ENCODE peak calls at places on chromosomes 6 and 20, in four cellular contexts. One of them, this sample, is unnamed.

GRCh38 chr6:105382477-105382876 is 20.4 kb downstream of the PREP start:
- DNase-seq in neural progenitor cell: no peak
- DNase-seq in IMR-90: no peak
- DNase-seq in fibroblast of the aortic adventitia: no peak
- DNase-seq in this sample: no peak

GRCh38 chr6:142702501-142703460 is 242.2 kb downstream of the HIVEP2 start:
- DNase-seq in neural progenitor cell: peak; percentile 17
- DNase-seq in IMR-90: no peak
- DNase-seq in fibroblast of the aortic adventitia: no peak
- DNase-seq in this sample: no peak

GRCh38 chr6:39309942-39310531 is 4.2 kb downstream of the KCNK17 start:
- DNase-seq in fibroblast of the aortic adventitia: peak; percentile 73
- DNase-seq in neural progenitor cell: peak; percentile 85
- DNase-seq in IMR-90: peak; percentile 62
- DNase-seq in this sample: peak; percentile 65

GRCh38 chr20:15039088-15039762 is 701.8 kb upstream of the FLRT3 start:
- DNase-seq in fibroblast of the aortic adventitia: no peak
- DNase-seq in neural progenitor cell: no peak
- DNase-seq in IMR-90: no peak
- DNase-seq in this sample: no peak

GRCh38 chr20:64065973-64066341 is 3.0 kb downstream of the TCEA2 start:
- DNase-seq in fibroblast of the aortic adventitia: peak; percentile 59
- DNase-seq in IMR-90: peak; percentile 78
- DNase-seq in neural progenitor cell: no peak
- DNase-seq in this sample: peak; percentile 92

GRCh38 chr6:138945354-138945753 is 42.7 kb downstream of the REPS1 start:
- DNase-seq in IMR-90: no peak
- DNase-seq in neural progenitor cell: no peak
- DNase-seq in fibroblast of the aortic adventitia: no peak
- DNase-seq in this sample: no peak

GRCh38 chr6:2973656-2974055 is 2.3 kb upstream of the SERPINB6 start:
- DNase-seq in fibroblast of the aortic adventitia: no peak
- DNase-seq in IMR-90: no peak
- DNase-seq in neural progenitor cell: no peak
- DNase-seq in this sample: peak; percentile 66

GRCh38 chr6:74115674-74116073 is 419.7 kb downstream of the CD109 start:
- DNase-seq in IMR-90: peak; percentile 38
- DNase-seq in fibroblast of the aortic adventitia: peak; percentile 28
- DNase-seq in neural progenitor cell: no peak
- DNase-seq in this sample: peak; percentile 16

GRCh38 chr20:50111120-50111828 is 1.7 kb downstream of the UBE2V1 start:
- DNase-seq in fibroblast of the aortic adventitia: peak; percentile 50
- DNase-seq in IMR-90: peak; percentile 73
- DNase-seq in neural progenitor cell: no peak
- DNase-seq in this sample: peak; percentile 67

GRCh38 chr20:62716198-62716940 is 7.7 kb downstream of the NTSR1 start:
- DNase-seq in neural progenitor cell: no peak
- DNase-seq in IMR-90: peak; percentile 32
- DNase-seq in fibroblast of the aortic adventitia: peak; percentile 58
- DNase-seq in this sample: no peak

GRCh38 chr6:1679691-1680068 is 70.0 kb downstream of the FOXC1 start:
- DNase-seq in fibroblast of the aortic adventitia: peak; percentile 55
- DNase-seq in IMR-90: no peak
- DNase-seq in neural progenitor cell: no peak
- DNase-seq in this sample: no peak

GRCh38 chr6:151681426-151682059 is 125.9 kb upstream of the ESR1 start:
- DNase-seq in neural progenitor cell: no peak
- DNase-seq in IMR-90: no peak
- DNase-seq in fibroblast of the aortic adventitia: peak; percentile 63
- DNase-seq in this sample: peak; percentile 59

GRCh38 chr20:56171087-56172012 is 77.2 kb upstream of the MC3R start:
- DNase-seq in neural progenitor cell: peak; percentile 22
- DNase-seq in IMR-90: no peak
- DNase-seq in fibroblast of the aortic adventitia: no peak
- DNase-seq in this sample: peak; percentile 5

GRCh38 chr6:133645000-133645619 is 243.8 kb upstream of the TCF21 start:
- DNase-seq in fibroblast of the aortic adventitia: peak; percentile 64
- DNase-seq in IMR-90: peak; percentile 74
- DNase-seq in neural progenitor cell: no peak
- DNase-seq in this sample: peak; percentile 94

GRCh38 chr6:44016131-44016870 is 111.0 kb downstream of the MRPL14 start:
- DNase-seq in neural progenitor cell: no peak
- DNase-seq in IMR-90: peak; percentile 75
- DNase-seq in fibroblast of the aortic adventitia: peak; percentile 91
- DNase-seq in this sample: peak; percentile 91

GRCh38 chr6:26205161-26205624 is 118.0 kb downstream of the HFE start:
- DNase-seq in IMR-90: peak; percentile 91
- DNase-seq in fibroblast of the aortic adventitia: peak; percentile 93
- DNase-seq in neural progenitor cell: peak; percentile 89
- DNase-seq in this sample: peak; percentile 94

GRCh38 chr20:11777861-11778570 is 139.7 kb upstream of the BTBD3 start:
- DNase-seq in IMR-90: peak; percentile 40
- DNase-seq in fibroblast of the aortic adventitia: peak; percentile 13
- DNase-seq in neural progenitor cell: no peak
- DNase-seq in this sample: peak; percentile 61

GRCh38 chr6:109170333-109170732 is 75.0 kb downstream of the CEP57L1 start:
- DNase-seq in fibroblast of the aortic adventitia: no peak
- DNase-seq in IMR-90: no peak
- DNase-seq in neural progenitor cell: no peak
- DNase-seq in this sample: no peak

GRCh38 chr6:44053760-44054556 is 73.3 kb downstream of the MRPL14 start:
- DNase-seq in neural progenitor cell: no peak
- DNase-seq in IMR-90: peak; percentile 87
- DNase-seq in fibroblast of the aortic adventitia: peak; percentile 91
- DNase-seq in this sample: peak; percentile 96

GRCh38 chr6:13268914-13269532 is 59.3 kb downstream of the TBC1D7 start:
- DNase-seq in IMR-90: peak; percentile 44
- DNase-seq in fibroblast of the aortic adventitia: peak; percentile 69
- DNase-seq in neural progenitor cell: no peak
- DNase-seq in this sample: peak; percentile 81

DNA sequence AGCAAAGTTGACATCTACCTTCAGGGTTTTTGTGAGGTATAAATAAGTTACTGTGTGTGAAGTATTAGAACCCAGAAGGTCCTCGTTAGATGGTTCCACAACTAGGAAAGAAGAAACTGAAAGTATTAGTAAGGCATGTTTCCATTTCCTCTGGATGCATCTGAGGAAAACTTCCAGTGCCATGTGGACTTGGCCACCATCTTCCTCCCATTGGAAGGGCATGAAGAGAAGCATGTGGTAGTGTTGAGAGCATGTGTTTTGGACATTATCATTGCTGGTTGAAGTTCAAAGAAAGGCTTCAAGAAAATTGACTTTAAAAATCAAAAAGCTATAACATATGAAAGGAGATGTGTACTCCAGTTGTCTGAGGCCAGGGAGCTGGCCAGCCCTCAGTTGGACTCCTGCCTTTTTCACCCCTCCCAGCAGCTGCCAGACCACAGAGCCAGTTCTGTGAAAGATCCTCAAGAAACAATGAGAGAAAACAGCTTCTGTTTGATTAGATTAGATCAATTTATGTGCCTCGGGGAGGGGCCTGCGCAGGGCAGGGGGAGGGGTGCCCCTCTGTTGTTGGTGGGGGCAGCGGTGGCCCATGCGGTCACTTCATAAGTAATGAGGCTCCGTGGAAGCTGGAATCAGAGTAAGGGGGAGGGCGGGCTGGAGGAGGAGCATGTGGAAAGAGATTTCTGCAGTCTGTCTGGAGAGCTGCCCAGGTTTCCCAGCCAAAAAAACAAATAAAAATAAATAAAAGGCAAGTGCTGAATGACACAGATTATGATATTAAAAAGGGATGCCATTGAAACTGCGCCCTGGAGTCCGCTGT is 154.0 kb downstream of the JARID2 start:
- DNase-seq in IMR-90: peak; percentile 82
- DNase-seq in fibroblast of the aortic adventitia: peak; percentile 84
- DNase-seq in neural progenitor cell: peak; percentile 55
- DNase-seq in this sample: peak; percentile 88
- H3K4me3 ChIP-seq in IMR-90: no peak overlapping the region
- H3K4me3 ChIP-seq in fibroblast of the aortic adventitia: peak overlapping the region; percentile 44
- H3K4me3 ChIP-seq in neural progenitor cell: peak overlapping the region; percentile 27
- H3K4me3 ChIP-seq in this sample: peak overlapping the region; percentile 39

DNA sequence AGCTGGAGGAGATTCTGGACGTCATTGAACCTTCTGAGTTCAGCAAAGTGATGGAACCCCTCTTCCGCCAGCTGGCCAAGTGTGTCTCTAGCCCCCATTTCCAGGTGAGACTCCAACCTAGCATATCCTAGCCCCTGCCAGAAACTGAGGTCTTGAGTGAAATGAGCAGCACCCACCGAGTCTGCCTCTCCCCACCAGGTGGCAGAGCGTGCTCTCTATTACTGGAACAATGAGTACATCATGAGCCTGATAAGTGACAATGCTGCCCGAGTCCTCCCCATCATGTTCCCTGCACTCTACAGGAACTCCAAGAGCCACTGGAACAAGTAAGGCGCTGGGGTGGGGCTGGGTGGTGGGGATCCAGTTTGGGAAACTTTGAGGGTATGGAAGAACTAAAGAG is 4.6 kb downstream of the MEA1 start:
- DNase-seq in neural progenitor cell: peak; percentile 23
- DNase-seq in fibroblast of the aortic adventitia: peak; percentile 31
- DNase-seq in IMR-90: peak; percentile 27
- DNase-seq in this sample: peak; percentile 24
- TF ChIP-seq CTCF in neural progenitor cell: peak; percentile 34
- TF ChIP-seq CTCF in fibroblast of the aortic adventitia: peak; percentile 46
- TF ChIP-seq CTCF in IMR-90: peak; percentile 40
- TF ChIP-seq CTCF in this sample: peak; percentile 49

GRCh38 chr20:46150982-46151381 is 32.9 kb downstream of the CD40 start:
- DNase-seq in fibroblast of the aortic adventitia: no peak
- DNase-seq in neural progenitor cell: no peak
- DNase-seq in IMR-90: no peak
- DNase-seq in this sample: no peak

GRCh38 chr20:46152824-46153586 is 34.9 kb downstream of the CD40 start:
- DNase-seq in neural progenitor cell: no peak
- DNase-seq in fibroblast of the aortic adventitia: no peak
- DNase-seq in IMR-90: no peak
- DNase-seq in this sample: no peak

GRCh38 chr20:46148313-46149213 is 30.4 kb downstream of the CD40 start:
- DNase-seq in IMR-90: no peak
- DNase-seq in neural progenitor cell: no peak
- DNase-seq in fibroblast of the aortic adventitia: no peak
- DNase-seq in this sample: no peak

GRCh38 chr20:46154796-46155195 is 36.7 kb downstream of the CD40 start:
- DNase-seq in neural progenitor cell: no peak
- DNase-seq in fibroblast of the aortic adventitia: no peak
- DNase-seq in IMR-90: no peak
- DNase-seq in this sample: no peak

GRCh38 chr20:46151936-46152335 is 33.8 kb downstream of the CD40 start:
- DNase-seq in fibroblast of the aortic adventitia: no peak
- DNase-seq in IMR-90: no peak
- DNase-seq in neural progenitor cell: peak; percentile 42
- DNase-seq in this sample: no peak
- H3K4me3 ChIP-seq in fibroblast of the aortic adventitia: no peak overlapping the region
- H3K4me3 ChIP-seq in IMR-90: no peak overlapping the region
- H3K4me3 ChIP-seq in neural progenitor cell: no peak overlapping the region
- H3K4me3 ChIP-seq in this sample: no peak overlapping the region

GRCh38 chr6:89037156-89037900 is 43.2 kb upstream of the PNRC1 start:
- DNase-seq in IMR-90: no peak
- DNase-seq in fibroblast of the aortic adventitia: peak; percentile 40
- DNase-seq in neural progenitor cell: no peak
- DNase-seq in this sample: no peak

GRCh38 chr6:89034586-89035251 is 45.8 kb upstream of the PNRC1 start:
- DNase-seq in IMR-90: peak; percentile 49
- DNase-seq in fibroblast of the aortic adventitia: peak; percentile 96
- DNase-seq in neural progenitor cell: peak; percentile 20
- DNase-seq in this sample: peak; percentile 89

GRCh38 chr6:89028774-89029173 is 51.8 kb upstream of the PNRC1 start:
- DNase-seq in IMR-90: no peak
- DNase-seq in neural progenitor cell: no peak
- DNase-seq in fibroblast of the aortic adventitia: no peak
- DNase-seq in this sample: no peak

GRCh38 chr6:89035252-89036106 is 45.1 kb upstream of the PNRC1 start:
- DNase-seq in IMR-90: peak; percentile 95
- DNase-seq in fibroblast of the aortic adventitia: peak; percentile 100
- DNase-seq in neural progenitor cell: no peak
- DNase-seq in this sample: peak; percentile 99

GRCh38 chr6:89032599-89032998 is 48.0 kb upstream of the PNRC1 start:
- DNase-seq in IMR-90: no peak
- DNase-seq in fibroblast of the aortic adventitia: peak; percentile 63
- DNase-seq in neural progenitor cell: no peak
- DNase-seq in this sample: peak; percentile 35
- TF ChIP-seq CTCF in IMR-90: no peak
- TF ChIP-seq CTCF in fibroblast of the aortic adventitia: peak; percentile 39
- TF ChIP-seq CTCF in neural progenitor cell: no peak
- TF ChIP-seq CTCF in this sample: peak; percentile 26

GRCh38 chr20:4021905-4022304 is 6.5 kb upstream of the RNF24 start:
- DNase-seq in IMR-90: peak; percentile 58
- DNase-seq in neural progenitor cell: no peak
- DNase-seq in fibroblast of the aortic adventitia: peak; percentile 77
- DNase-seq in this sample: no peak

GRCh38 chr20:4020256-4020655 is 4.9 kb upstream of the RNF24 start:
- DNase-seq in IMR-90: no peak
- DNase-seq in neural progenitor cell: no peak
- DNase-seq in fibroblast of the aortic adventitia: no peak
- DNase-seq in this sample: no peak

GRCh38 chr20:4016349-4017050 is 1.1 kb upstream of the RNF24 start:
- DNase-seq in fibroblast of the aortic adventitia: no peak
- DNase-seq in neural progenitor cell: no peak
- DNase-seq in IMR-90: no peak
- DNase-seq in this sample: no peak

GRCh38 chr20:4017051-4017702 is 1.8 kb upstream of the RNF24 start:
- DNase-seq in IMR-90: no peak
- DNase-seq in neural progenitor cell: no peak
- DNase-seq in fibroblast of the aortic adventitia: no peak
- DNase-seq in this sample: no peak

GRCh38 chr20:4018015-4018748 is 2.8 kb upstream of the RNF24 start:
- DNase-seq in neural progenitor cell: no peak
- DNase-seq in fibroblast of the aortic adventitia: peak; percentile 31
- DNase-seq in IMR-90: no peak
- DNase-seq in this sample: no peak
- H3K4me3 ChIP-seq in neural progenitor cell: no peak overlapping the region
- H3K4me3 ChIP-seq in fibroblast of the aortic adventitia: no peak overlapping the region
- H3K4me3 ChIP-seq in IMR-90: no peak overlapping the region
- H3K4me3 ChIP-seq in this sample: no peak overlapping the region

DNA sequence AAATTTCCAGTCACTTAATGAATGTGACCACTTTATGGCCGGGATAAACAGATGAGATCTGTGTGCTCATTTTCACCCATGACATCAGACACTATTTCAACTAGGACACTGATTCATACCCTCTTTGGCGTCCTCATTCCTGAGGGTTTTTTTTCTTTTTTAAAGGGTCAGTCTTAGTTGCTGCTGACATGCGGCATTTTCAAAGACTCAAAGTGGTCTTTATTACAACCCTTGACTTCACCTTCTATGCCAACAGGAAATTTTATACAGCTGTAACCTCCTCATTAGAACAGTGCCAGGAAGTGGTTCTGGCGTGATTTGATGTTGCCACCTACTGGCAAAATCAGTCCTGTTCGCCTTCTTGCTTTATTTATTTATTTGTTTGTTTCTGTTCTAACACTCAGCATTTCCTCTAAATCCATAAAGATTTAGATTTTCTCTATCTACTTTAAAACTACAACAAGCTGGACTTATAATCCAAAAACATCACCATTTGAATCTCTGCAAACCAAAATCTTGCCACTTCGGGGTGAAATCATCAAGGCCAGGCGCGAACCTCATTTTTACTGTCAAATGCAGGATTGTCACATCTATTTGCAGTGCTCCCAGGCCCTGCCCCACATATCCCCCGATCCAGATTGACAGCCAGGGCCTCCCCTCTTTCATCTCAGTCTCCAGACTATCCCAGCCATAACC is 77.7 kb downstream of the C6orf118 start:
- DNase-seq in IMR-90: no peak
- DNase-seq in fibroblast of the aortic adventitia: peak; percentile 71
- DNase-seq in neural progenitor cell: peak; percentile 52
- DNase-seq in this sample: peak; percentile 24
- TF ChIP-seq CTCF in IMR-90: no peak
- TF ChIP-seq CTCF in fibroblast of the aortic adventitia: peak; percentile 66
- TF ChIP-seq CTCF in neural progenitor cell: peak; percentile 81
- TF ChIP-seq CTCF in this sample: peak; percentile 34

GRCh38 chr6:117270121-117270959 is 5.0 kb downstream of the VGLL2 start:
- DNase-seq in neural progenitor cell: peak; percentile 75
- DNase-seq in IMR-90: no peak
- DNase-seq in fibroblast of the aortic adventitia: no peak
- DNase-seq in this sample: no peak
- H3K4me3 ChIP-seq in neural progenitor cell: peak overlapping the region; percentile 54
- H3K4me3 ChIP-seq in IMR-90: no peak overlapping the region
- H3K4me3 ChIP-seq in fibroblast of the aortic adventitia: peak overlapping the region; percentile 22
- H3K4me3 ChIP-seq in this sample: no peak overlapping the region